ENCODE peak calls at places on chromosomes 13 and 19, in ten cellular contexts. G is iPS-NIHi11; T is tibial nerve; L is osteocyte; S is effector memory CD4-positive, alpha-beta T cell; C is activated CD8-positive, alpha-beta T cell treated with anti-CD3 and anti-CD28 coated beads for 36 hours; Z is GM13976; V is astrocyte of the spinal cord; M is CD8-positive, alpha-beta memory T cell; K is head of caudate nucleus. Q is an unnamed sample.

GRCh38 chr13:30164141-30164540 is 143.2 kb downstream of the KATNAL1 start:
- DNase-seq in G (no peak), T (no peak), L (no peak), S (no peak), C (no peak), Z (no peak), V (no peak), M (no peak), K (no peak), Q (peak)

GRCh38 chr13:83620535-83621220 is 261.6 kb downstream of the SLITRK1 start:
- DNase-seq in G (no peak), T (no peak), L (no peak), S (no peak), C (no peak), Z (no peak), V (peak), M (no peak), K (no peak), Q (no peak)

GRCh38 chr13:21676611-21677021 is 5.7 kb downstream of the FGF9 start:
- DNase-seq in G (peak), T (no peak), L (no peak), S (no peak), C (peak), Z (no peak), V (no peak), M (no peak), K (no peak), Q (peak)

GRCh38 chr19:447816-448546 is 12.9 kb downstream of the SHC2 start:
- DNase-seq in G (peak), T (no peak), L (no peak), S (no peak), C (no peak), Z (no peak), V (no peak), M (no peak), K (no peak), Q (no peak)

GRCh38 chr13:109874921-109875454 is 88.6 kb upstream of the IRS2 start:
- DNase-seq in G (no peak), T (no peak), L (no peak), S (no peak), C (no peak), Z (no peak), V (peak), M (no peak), K (no peak), Q (no peak)

GRCh38 chr13:46142692-46143238 is 37.9 kb upstream of the CPB2 start:
- DNase-seq in G (no peak), T (no peak), L (no peak), S (no peak), C (no peak), Z (no peak), V (no peak), M (no peak), K (no peak), Q (no peak)

GRCh38 chr13:44710576-44710975 is 134.4 kb upstream of the TSC22D1 start:
- DNase-seq in G (peak), T (no peak), L (no peak), S (no peak), C (peak), Z (peak), V (peak), M (no peak), K (no peak), Q (no peak)

GRCh38 chr19:30065680-30066606 is 123.9 kb downstream of the URI1 start:
- DNase-seq in G (no peak), T (no peak), L (peak), S (no peak), C (no peak), Z (no peak), V (no peak), M (no peak), K (no peak), Q (no peak)

GRCh38 chr19:43631491-43631890 is 8.2 kb downstream of the CADM4 start:
- DNase-seq in G (no peak), T (no peak), L (no peak), S (no peak), C (no peak), Z (no peak), V (no peak), M (no peak), K (no peak), Q (no peak)

GRCh38 chr19:49094505-49095482 is 9.5 kb downstream of the SNRNP70 start:
- DNase-seq in G (no peak), T (no peak), L (no peak), S (no peak), C (no peak), Z (no peak), V (no peak), M (no peak), K (peak), Q (no peak)

GRCh38 chr19:8456064-8456463 is 11.3 kb downstream of the HNRNPM start:
- DNase-seq in G (peak), T (no peak), L (no peak), S (no peak), C (no peak), Z (no peak), V (no peak), M (no peak), K (no peak), Q (no peak)

GRCh38 chr19:45507864-45508680 is 793 bp downstream of the VASP start:
- DNase-seq in G (peak), T (no peak), L (no peak), S (no peak), C (peak), Z (no peak), V (no peak), M (peak), K (no peak), Q (peak)

GRCh38 chr19:37988758-37989635 is 82.0 kb downstream of the SIPA1L3 start:
- DNase-seq in G (no peak), T (no peak), L (no peak), S (no peak), C (peak), Z (no peak), V (peak), M (no peak), K (no peak), Q (no peak)

GRCh38 chr19:7705387-7706187 is 3.7 kb upstream of the FCER2 start:
- DNase-seq in G (no peak), T (peak), L (no peak), S (peak), C (peak), Z (peak), V (no peak), M (peak), K (no peak), Q (no peak)

GRCh38 chr19:4991538-4991937 is 22.6 kb downstream of the KDM4B start:
- DNase-seq in G (no peak), T (no peak), L (no peak), S (no peak), C (no peak), Z (no peak), V (no peak), M (no peak), K (no peak), Q (no peak)

GRCh38 chr13:50124536-50125305 is 109.5 kb downstream of the KCNRG start:
- DNase-seq in G (peak), T (peak), L (peak), S (peak), C (no peak), Z (peak), V (peak), M (peak), K (peak), Q (peak)

GRCh38 chr13:35793823-35794222 is 317.3 kb upstream of the MAB21L1 start:
- DNase-seq in G (no peak), T (no peak), L (no peak), S (no peak), C (no peak), Z (no peak), V (no peak), M (no peak), K (no peak), Q (no peak)

GRCh38 chr13:81686877-81687276 is 1346.0 kb upstream of the SPRY2 start:
- DNase-seq in G (no peak), T (no peak), L (no peak), S (no peak), C (no peak), Z (no peak), V (peak), M (no peak), K (no peak), Q (peak)

GRCh38 chr19:33064117-33064777 is 441 bp downstream of the RHPN2 start:
- DNase-seq in G (peak), T (no peak), L (no peak), S (no peak), C (peak), Z (peak), V (no peak), M (no peak), K (no peak), Q (peak)

GRCh38 chr19:50171752-50172151 is 8.7 kb upstream of the IZUMO2 start:
- DNase-seq in G (no peak), T (no peak), L (no peak), S (no peak), C (no peak), Z (no peak), V (no peak), M (no peak), K (no peak), Q (no peak)

GRCh38 chr19:14059093-14059480 is 2.8 kb downstream of the PALM3 start:
- DNase-seq in G (peak), T (no peak), L (no peak), S (peak), C (peak), Z (peak), V (no peak), M (peak), K (no peak), Q (peak)